ENCODE peak calls at places on chromosome 11, in seven cellular contexts. J is CD4-positive, CD25-positive, alpha-beta regulatory T cell; L is tibial artery; M is OCI-LY7; R is cardiac muscle cell; F is breast epithelium; Y is CD8-positive, alpha-beta T cell. I is an unnamed sample. For H3K36me3, the result is how much of the 10 kb centered on the place peaks cover.

GRCh38 chr11:46378296-46378695 is 3.2 kb upstream of the MDK start:
- DNase-seq in J (no peak), F (no peak), Y (no peak), L (no peak), R (no peak), M (no peak), I (no peak)

GRCh38 chr11:74783241-74783871 is 34.7 kb downstream of the RNF169 start:
- DNase-seq in L (no peak), Y (no peak), J (peak), M (peak), F (no peak), R (peak), I (no peak)

GRCh38 chr11:130114726-130115125 is 44.9 kb upstream of the ST14 start:
- DNase-seq in L (no peak), J (no peak), R (no peak), Y (no peak), M (peak), F (no peak), I (no peak)

GRCh38 chr11:110973401-110973980 is 261.3 kb upstream of the ARHGAP20 start:
- DNase-seq in J (no peak), R (no peak), F (no peak), Y (no peak), L (no peak), M (no peak), I (no peak)

GRCh38 chr11:116696381-116696941 is 76.3 kb downstream of the BUD13 start:
- DNase-seq in L (no peak), F (peak), R (peak), J (no peak), Y (no peak), M (no peak), I (peak)

GRCh38 chr11:108751444-108751843 is 86.6 kb downstream of the DDX10 start:
- DNase-seq in F (no peak), Y (no peak), M (no peak), R (no peak), J (no peak), L (no peak), I (no peak)

GRCh38 chr11:2213384-2213842 is 41.8 kb upstream of the TH start:
- DNase-seq in L (no peak), M (no peak), Y (peak), F (peak), R (no peak), J (peak), I (peak)

GRCh38 chr11:130213979-130214281 is 54.3 kb downstream of the ST14 start:
- DNase-seq in L (no peak), F (no peak), R (no peak), M (no peak), Y (no peak), J (no peak), I (no peak)

GRCh38 chr11:57463596-57464342 is 3.4 kb downstream of the RTN4RL2 start:
- DNase-seq in M (no peak), Y (no peak), L (no peak), F (no peak), J (no peak), R (no peak), I (no peak)

GRCh38 chr11:2674681-2675131 is 25.1 kb downstream of the KCNQ1OT1 start:
- DNase-seq in M (no peak), F (peak), L (peak), Y (no peak), J (no peak), R (no peak), I (no peak)

GRCh38 chr11:91959411-91959810 is 265.2 kb upstream of the FAT3 start:
- DNase-seq in M (no peak), R (no peak), L (no peak), Y (no peak), J (no peak), F (no peak), I (no peak)

GRCh38 chr11:2892215-2893020 is 6.8 kb upstream of the CDKN1C start:
- DNase-seq in R (peak), Y (peak), F (no peak), J (peak), L (no peak), M (peak), I (no peak)

GRCh38 chr11:117220999-117221774 is 10.7 kb downstream of the PCSK7 start:
- DNase-seq in L (peak), J (no peak), M (no peak), R (peak), Y (no peak), F (peak), I (no peak)

GRCh38 chr11:2766166-2766565 is 66.4 kb upstream of the KCNQ1OT1 start:
- DNase-seq in Y (no peak), L (peak), F (no peak), M (no peak), R (no peak), J (no peak), I (peak)

GRCh38 chr11:103610435-103610834 is 426.0 kb upstream of the DDI1 start:
- DNase-seq in R (no peak), M (no peak), J (no peak), L (no peak), F (no peak), Y (no peak), I (no peak)

GRCh38 chr11:79667377-79667776 is 226.5 kb upstream of the TENM4 start:
- DNase-seq in L (no peak), J (no peak), Y (no peak), R (no peak), F (no peak), M (no peak), I (no peak)

GRCh38 chr11:126332221-126332711 is 23.2 kb upstream of the ST3GAL4 start:
- DNase-seq in R (peak), Y (no peak), J (no peak), M (no peak), F (peak), L (peak), I (peak)

GRCh38 chr11:86999388-86999787 is 38.3 kb upstream of the TMEM135 start:
- DNase-seq in Y (no peak), M (no peak), R (no peak), L (no peak), J (no peak), F (no peak), I (no peak)

GRCh38 chr11:46127150-46127638 is 5.9 kb upstream of the PHF21A start:
- DNase-seq in F (no peak), R (peak), Y (peak), L (peak), J (peak), M (peak), I (no peak)

GRCh38 chr11:40885257-40885947 is 574.0 kb downstream of the LRRC4C start:
- DNase-seq in M (no peak), J (no peak), F (no peak), R (no peak), Y (no peak), L (no peak), I (no peak)

GRCh38 chr11:105923814-105924213 is 98.2 kb downstream of the MSANTD4 start:
- DNase-seq in J (no peak), R (peak), Y (no peak), M (no peak), F (no peak), L (no peak), I (no peak)

GRCh38 chr11:6979365-6979764 is 40.8 kb downstream of the ZNF214 start:
- DNase-seq in M (no peak), L (no peak), F (no peak), Y (no peak), R (no peak), J (no peak), I (no peak)

GRCh38 chr11:32184057-32185055 is 93.5 kb downstream of the RCN1 start:
- DNase-seq in R (peak), M (no peak), Y (no peak), J (no peak), L (no peak), F (no peak), I (no peak)

GRCh38 chr11:87299041-87299481 is 261.3 kb downstream of the TMEM135 start:
- DNase-seq in F (no peak), R (no peak), J (peak), Y (no peak), L (no peak), M (no peak), I (no peak)

GRCh38 chr11:74037309-74037708 is 28.4 kb upstream of the UCP3 start:
- DNase-seq in J (no peak), M (no peak), R (no peak), L (no peak), Y (no peak), F (no peak), I (no peak)

GRCh38 chr11:14118047-14118446 is 155.5 kb downstream of the SPON1 start:
- DNase-seq in J (no peak), L (no peak), F (no peak), M (no peak), Y (no peak), R (no peak), I (no peak)

GRCh38 chr11:134045799-134046635 is 22.9 kb upstream of the JAM3 start:
- DNase-seq in R (peak), Y (no peak), L (no peak), M (no peak), F (no peak), J (peak), I (no peak)

GRCh38 chr11:7964873-7965272 is 374 bp downstream of the NLRP10 start:
- DNase-seq in Y (no peak), R (no peak), L (no peak), F (no peak), J (no peak), M (no peak), I (no peak)

DNA sequence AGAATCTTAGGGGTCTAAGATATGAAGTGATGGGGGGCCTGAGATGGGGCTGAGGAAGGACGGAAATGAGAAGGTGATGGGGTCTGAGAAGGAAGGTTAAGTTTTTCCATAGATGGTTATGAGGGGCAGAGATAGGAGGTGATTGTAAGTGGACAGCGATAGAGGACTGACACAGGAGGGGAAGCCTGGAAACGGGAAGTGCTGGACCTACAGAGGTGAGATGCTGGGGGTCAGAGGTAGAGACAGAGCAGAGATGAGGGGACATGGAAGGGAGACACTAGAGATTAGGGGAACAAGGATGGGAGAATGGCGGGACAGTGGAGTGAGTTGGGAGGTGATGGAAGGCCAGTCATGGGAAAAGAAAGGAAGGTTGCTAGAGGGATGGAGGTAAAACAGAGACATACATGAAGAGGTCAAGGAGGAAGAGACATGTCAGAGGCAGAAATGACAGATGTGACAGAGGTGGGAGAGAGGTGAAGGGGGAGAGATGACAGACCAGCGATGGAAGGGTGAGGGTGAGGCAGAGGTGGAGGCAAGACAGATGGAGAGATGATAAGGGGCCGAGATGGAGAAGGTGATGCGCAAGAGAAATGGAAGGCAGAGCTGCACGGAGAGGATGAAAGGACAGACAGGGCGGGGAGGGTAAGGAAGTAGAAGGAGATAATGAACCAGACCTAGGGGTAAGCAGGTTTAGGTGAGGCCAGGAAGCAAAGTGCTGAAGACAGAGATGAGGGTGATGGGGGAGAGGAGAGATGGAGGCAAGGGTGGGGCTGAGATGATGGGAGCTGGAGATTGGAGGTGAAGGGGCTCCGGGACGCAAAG is 50.8 kb downstream of the SLC22A12 start:
- DNase-seq in R (no peak), M (no peak), F (no peak), J (no peak), L (no peak), Y (no peak), I (no peak)
- H3K4me3 ChIP-seq in R (no peak), M (no peak), F (peak), J (no peak), L (no peak), Y (no peak), I (no peak)

GRCh38 chr11:68064876-68065275 is 26.1 kb downstream of the TCIRG1 start:
- DNase-seq in M (no peak), F (no peak), J (no peak), L (no peak), Y (no peak), R (no peak), I (no peak)
- H3K36me3 ChIP-seq in M (half or more), F (under half), J (under half), L (half or more), Y (under half), R (half or more), I (half or more)

DNA sequence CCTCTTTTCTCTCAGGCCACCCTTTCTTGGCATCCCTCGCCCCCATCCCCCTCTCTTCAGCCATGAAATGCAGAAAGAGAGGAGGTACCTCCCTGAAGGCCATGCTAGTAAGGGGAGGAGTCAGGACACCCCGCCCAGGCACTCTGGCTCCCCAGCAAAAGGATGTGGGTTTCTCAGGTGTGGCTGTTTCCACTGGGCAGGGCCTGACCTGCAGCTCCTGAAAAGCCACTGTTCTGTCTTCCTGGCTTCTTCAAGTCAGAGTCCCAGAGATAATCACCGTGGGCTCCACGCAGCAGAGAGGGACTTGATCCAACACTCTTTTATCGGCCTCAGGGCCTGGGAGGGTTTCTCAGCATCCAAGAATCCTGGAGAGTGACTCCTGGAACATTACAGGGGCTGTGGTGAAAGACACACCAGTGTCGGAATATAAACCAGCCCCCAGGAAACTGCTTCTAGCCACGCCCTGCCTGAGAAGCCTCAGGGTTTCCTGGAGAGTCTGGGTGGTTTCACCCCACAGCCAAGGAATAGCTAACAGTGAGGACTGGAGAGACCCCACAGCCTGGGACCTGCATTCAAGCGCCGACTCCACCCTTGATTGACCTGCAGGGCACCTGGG is 45.7 kb upstream of the TSPAN18 start:
- DNase-seq in L (no peak), M (no peak), F (no peak), R (peak), J (peak), Y (peak), I (no peak)
- H3K4me3 ChIP-seq in L (no peak), M (no peak), F (no peak), R (no peak), J (peak), Y (peak), I (no peak)

GRCh38 chr11:119092880-119093665 is 8.4 kb downstream of the HMBS start:
- DNase-seq in J (no peak), M (no peak), F (no peak), Y (no peak), L (no peak), R (peak), I (no peak)
- H3K36me3 ChIP-seq in J (under half), M (half or more), F (under half), Y (under half), L (under half), R (under half), I (under half)

GRCh38 chr11:827146-827860 is 416 bp upstream of the CRACR2B start:
- DNase-seq in F (no peak), L (no peak), R (no peak), Y (no peak), J (peak), M (peak), I (no peak)
- H3K4me3 ChIP-seq in F (peak), L (peak), R (peak), Y (peak), J (no peak), M (peak), I (peak)

GRCh38 chr11:125253795-125254525 is 89.4 kb downstream of the PKNOX2 start:
- DNase-seq in F (no peak), L (no peak), M (no peak), J (no peak), R (no peak), Y (no peak), I (no peak)

GRCh38 chr11:125257751-125258150 is 93.2 kb downstream of the PKNOX2 start:
- DNase-seq in Y (no peak), F (no peak), R (no peak), M (no peak), J (no peak), L (no peak), I (no peak)

GRCh38 chr11:125257185-125257584 is 92.6 kb downstream of the PKNOX2 start:
- DNase-seq in L (no peak), M (no peak), F (no peak), J (no peak), Y (no peak), R (peak), I (no peak)

GRCh38 chr11:125258626-125259025 is 94.1 kb downstream of the PKNOX2 start:
- DNase-seq in M (no peak), R (no peak), F (no peak), Y (no peak), J (no peak), L (no peak), I (no peak)

DNA sequence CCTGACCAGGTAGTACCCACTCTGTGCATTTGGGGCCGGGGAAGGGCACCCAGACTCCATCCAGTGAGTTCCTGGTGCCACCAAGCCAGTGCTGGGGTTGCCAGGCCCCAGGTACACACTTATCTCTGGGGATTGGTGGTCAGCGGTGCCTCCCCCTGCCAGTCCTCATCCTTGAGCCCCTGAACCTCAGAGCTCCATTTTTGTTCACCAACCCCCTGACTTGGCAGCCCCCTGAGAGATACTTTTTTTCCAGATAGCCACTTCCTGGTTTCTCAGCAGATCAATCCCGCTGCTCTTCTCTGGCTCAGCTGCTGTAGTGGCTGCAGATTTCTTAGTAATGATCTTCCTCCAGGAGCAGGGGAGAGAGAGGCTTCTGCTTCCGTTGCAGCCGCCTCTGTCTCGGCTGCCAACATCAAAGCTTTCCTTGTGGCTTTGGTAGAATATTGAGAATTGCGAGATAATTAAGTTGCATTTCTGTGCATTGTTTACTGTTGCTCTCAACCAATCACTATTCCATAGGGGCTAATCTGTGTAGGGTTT is 92.0 kb downstream of the PKNOX2 start:
- DNase-seq in J (no peak), Y (no peak), F (no peak), M (no peak), R (peak), L (no peak), I (no peak)
- H3K36me3 ChIP-seq in J (under half), Y (under half), F (under half), M (under half), R (under half), L (under half), I (under half)